ENCODE peak calls at places on chromosomes 1 and 21, in ten cellular contexts. One of them, this sample, is unnamed.

GRCh38 chr1:165144757-165145397 is 211.6 kb downstream of the LMX1A start:
- DNase-seq in tibial artery: peak
- DNase-seq in caudate nucleus: no peak
- DNase-seq in stomach: peak
- DNase-seq in PC-3: peak
- DNase-seq in H9: peak
- DNase-seq in CD4-positive, alpha-beta memory T cell: no peak
- DNase-seq in adrenal gland: peak
- DNase-seq in fibroblast of lung: peak
- DNase-seq in CD8-positive, alpha-beta T cell: no peak
- DNase-seq in this sample: no peak

GRCh38 chr1:24912359-24913273 is 17.5 kb downstream of the RUNX3 start:
- DNase-seq in tibial artery: no peak
- DNase-seq in caudate nucleus: no peak
- DNase-seq in stomach: no peak
- DNase-seq in PC-3: no peak
- DNase-seq in H9: no peak
- DNase-seq in CD4-positive, alpha-beta memory T cell: no peak
- DNase-seq in adrenal gland: no peak
- DNase-seq in fibroblast of lung: no peak
- DNase-seq in CD8-positive, alpha-beta T cell: no peak
- DNase-seq in this sample: no peak

GRCh38 chr21:45294509-45295291 is 7.0 kb upstream of the POFUT2 start:
- DNase-seq in tibial artery: peak
- DNase-seq in caudate nucleus: no peak
- DNase-seq in stomach: peak
- DNase-seq in PC-3: peak
- DNase-seq in H9: peak
- DNase-seq in CD4-positive, alpha-beta memory T cell: no peak
- DNase-seq in adrenal gland: peak
- DNase-seq in fibroblast of lung: peak
- DNase-seq in CD8-positive, alpha-beta T cell: no peak
- DNase-seq in this sample: peak

GRCh38 chr1:35888255-35888654 is 5.2 kb downstream of the AGO1 start:
- DNase-seq in tibial artery: no peak
- DNase-seq in caudate nucleus: no peak
- DNase-seq in stomach: no peak
- DNase-seq in PC-3: no peak
- DNase-seq in H9: no peak
- DNase-seq in CD4-positive, alpha-beta memory T cell: no peak
- DNase-seq in adrenal gland: no peak
- DNase-seq in fibroblast of lung: no peak
- DNase-seq in CD8-positive, alpha-beta T cell: no peak
- DNase-seq in this sample: no peak

GRCh38 chr1:115251340-115251748 is 86.7 kb downstream of the NGF start:
- DNase-seq in tibial artery: no peak
- DNase-seq in caudate nucleus: no peak
- DNase-seq in stomach: no peak
- DNase-seq in PC-3: no peak
- DNase-seq in H9: no peak
- DNase-seq in CD4-positive, alpha-beta memory T cell: no peak
- DNase-seq in adrenal gland: no peak
- DNase-seq in fibroblast of lung: peak
- DNase-seq in CD8-positive, alpha-beta T cell: no peak
- DNase-seq in this sample: no peak

GRCh38 chr1:207822602-207823451 is 71.0 kb downstream of the CD46 start:
- DNase-seq in tibial artery: peak
- DNase-seq in caudate nucleus: peak
- DNase-seq in stomach: peak
- DNase-seq in PC-3: peak
- DNase-seq in H9: peak
- DNase-seq in CD4-positive, alpha-beta memory T cell: peak
- DNase-seq in adrenal gland: peak
- DNase-seq in fibroblast of lung: no peak
- DNase-seq in CD8-positive, alpha-beta T cell: peak
- DNase-seq in this sample: peak

GRCh38 chr1:40676516-40676915 is 11.0 kb upstream of the RIMS3 start:
- DNase-seq in tibial artery: no peak
- DNase-seq in caudate nucleus: no peak
- DNase-seq in stomach: no peak
- DNase-seq in PC-3: no peak
- DNase-seq in H9: no peak
- DNase-seq in CD4-positive, alpha-beta memory T cell: no peak
- DNase-seq in adrenal gland: no peak
- DNase-seq in fibroblast of lung: no peak
- DNase-seq in CD8-positive, alpha-beta T cell: no peak
- DNase-seq in this sample: no peak

GRCh38 chr1:61921435-61921834 is 179.2 kb downstream of the PATJ start:
- DNase-seq in tibial artery: no peak
- DNase-seq in caudate nucleus: no peak
- DNase-seq in stomach: no peak
- DNase-seq in PC-3: peak
- DNase-seq in H9: no peak
- DNase-seq in CD4-positive, alpha-beta memory T cell: no peak
- DNase-seq in adrenal gland: no peak
- DNase-seq in fibroblast of lung: no peak
- DNase-seq in CD8-positive, alpha-beta T cell: no peak
- DNase-seq in this sample: no peak

GRCh38 chr1:109370712-109371270 is 26.9 kb downstream of the SORT1 start:
- DNase-seq in tibial artery: no peak
- DNase-seq in caudate nucleus: no peak
- DNase-seq in stomach: no peak
- DNase-seq in PC-3: peak
- DNase-seq in H9: no peak
- DNase-seq in CD4-positive, alpha-beta memory T cell: no peak
- DNase-seq in adrenal gland: no peak
- DNase-seq in fibroblast of lung: peak
- DNase-seq in CD8-positive, alpha-beta T cell: no peak
- DNase-seq in this sample: no peak

GRCh38 chr1:199218065-199218464 is 579.2 kb downstream of the PTPRC start:
- DNase-seq in tibial artery: no peak
- DNase-seq in caudate nucleus: no peak
- DNase-seq in stomach: no peak
- DNase-seq in PC-3: no peak
- DNase-seq in H9: peak
- DNase-seq in CD4-positive, alpha-beta memory T cell: no peak
- DNase-seq in adrenal gland: no peak
- DNase-seq in fibroblast of lung: no peak
- DNase-seq in CD8-positive, alpha-beta T cell: no peak
- DNase-seq in this sample: no peak

GRCh38 chr1:98661544-98662353 is at the start of gene SNX7:
- DNase-seq in tibial artery: peak
- DNase-seq in caudate nucleus: peak
- DNase-seq in stomach: peak
- DNase-seq in PC-3: peak
- DNase-seq in H9: peak
- DNase-seq in CD4-positive, alpha-beta memory T cell: peak
- DNase-seq in adrenal gland: peak
- DNase-seq in fibroblast of lung: peak
- DNase-seq in CD8-positive, alpha-beta T cell: no peak
- DNase-seq in this sample: peak

GRCh38 chr1:62735491-62736171 is 47.4 kb upstream of the DOCK7 start:
- DNase-seq in tibial artery: no peak
- DNase-seq in caudate nucleus: no peak
- DNase-seq in stomach: no peak
- DNase-seq in PC-3: peak
- DNase-seq in H9: no peak
- DNase-seq in CD4-positive, alpha-beta memory T cell: no peak
- DNase-seq in adrenal gland: no peak
- DNase-seq in fibroblast of lung: peak
- DNase-seq in CD8-positive, alpha-beta T cell: no peak
- DNase-seq in this sample: no peak

GRCh38 chr1:150362721-150363425 is 1.1 kb upstream of the RPRD2 start:
- DNase-seq in tibial artery: no peak
- DNase-seq in caudate nucleus: no peak
- DNase-seq in stomach: no peak
- DNase-seq in PC-3: no peak
- DNase-seq in H9: no peak
- DNase-seq in CD4-positive, alpha-beta memory T cell: no peak
- DNase-seq in adrenal gland: no peak
- DNase-seq in fibroblast of lung: no peak
- DNase-seq in CD8-positive, alpha-beta T cell: no peak
- DNase-seq in this sample: peak

GRCh38 chr1:33390550-33390949 is 40.3 kb downstream of the PHC2 start:
- DNase-seq in tibial artery: no peak
- DNase-seq in caudate nucleus: no peak
- DNase-seq in stomach: no peak
- DNase-seq in PC-3: no peak
- DNase-seq in H9: no peak
- DNase-seq in CD4-positive, alpha-beta memory T cell: no peak
- DNase-seq in adrenal gland: no peak
- DNase-seq in fibroblast of lung: peak
- DNase-seq in CD8-positive, alpha-beta T cell: no peak
- DNase-seq in this sample: no peak

GRCh38 chr21:41068411-41069304 is 99.3 kb upstream of the BACE2 start:
- DNase-seq in tibial artery: peak
- DNase-seq in caudate nucleus: peak
- DNase-seq in stomach: peak
- DNase-seq in PC-3: peak
- DNase-seq in H9: peak
- DNase-seq in CD4-positive, alpha-beta memory T cell: peak
- DNase-seq in adrenal gland: peak
- DNase-seq in fibroblast of lung: peak
- DNase-seq in CD8-positive, alpha-beta T cell: peak
- DNase-seq in this sample: peak

GRCh38 chr1:24958766-24959622 is 28.9 kb upstream of the RUNX3 start:
- DNase-seq in tibial artery: no peak
- DNase-seq in caudate nucleus: no peak
- DNase-seq in stomach: no peak
- DNase-seq in PC-3: no peak
- DNase-seq in H9: no peak
- DNase-seq in CD4-positive, alpha-beta memory T cell: no peak
- DNase-seq in adrenal gland: no peak
- DNase-seq in fibroblast of lung: no peak
- DNase-seq in CD8-positive, alpha-beta T cell: no peak
- DNase-seq in this sample: no peak

GRCh38 chr1:94803106-94803505 is 17.1 kb upstream of the SLC44A3 start:
- DNase-seq in tibial artery: no peak
- DNase-seq in caudate nucleus: no peak
- DNase-seq in stomach: no peak
- DNase-seq in PC-3: no peak
- DNase-seq in H9: no peak
- DNase-seq in CD4-positive, alpha-beta memory T cell: no peak
- DNase-seq in adrenal gland: no peak
- DNase-seq in fibroblast of lung: no peak
- DNase-seq in CD8-positive, alpha-beta T cell: no peak
- DNase-seq in this sample: no peak
- H3K27ac ChIP-seq in tibial artery: no peak
- H3K27ac ChIP-seq in caudate nucleus: peak
- H3K27ac ChIP-seq in stomach: peak
- H3K27ac ChIP-seq in PC-3: no peak
- H3K27ac ChIP-seq in H9: no peak
- H3K27ac ChIP-seq in CD4-positive, alpha-beta memory T cell: no peak
- H3K27ac ChIP-seq in adrenal gland: peak
- H3K27ac ChIP-seq in fibroblast of lung: no peak
- H3K27ac ChIP-seq in CD8-positive, alpha-beta T cell: no peak
- H3K27ac ChIP-seq in this sample: peak

GRCh38 chr1:9233241-9233941 is 1.2 kb upstream of the H6PD start:
- DNase-seq in tibial artery: peak
- DNase-seq in caudate nucleus: no peak
- DNase-seq in stomach: peak
- DNase-seq in PC-3: no peak
- DNase-seq in H9: peak
- DNase-seq in CD4-positive, alpha-beta memory T cell: no peak
- DNase-seq in adrenal gland: peak
- DNase-seq in fibroblast of lung: peak
- DNase-seq in CD8-positive, alpha-beta T cell: no peak
- DNase-seq in this sample: peak
- H3K27ac ChIP-seq in tibial artery: peak
- H3K27ac ChIP-seq in caudate nucleus: peak
- H3K27ac ChIP-seq in stomach: peak
- H3K27ac ChIP-seq in PC-3: no peak
- H3K27ac ChIP-seq in H9: no peak
- H3K27ac ChIP-seq in CD4-positive, alpha-beta memory T cell: no peak
- H3K27ac ChIP-seq in adrenal gland: peak
- H3K27ac ChIP-seq in fibroblast of lung: peak
- H3K27ac ChIP-seq in CD8-positive, alpha-beta T cell: no peak
- H3K27ac ChIP-seq in this sample: peak

DNA sequence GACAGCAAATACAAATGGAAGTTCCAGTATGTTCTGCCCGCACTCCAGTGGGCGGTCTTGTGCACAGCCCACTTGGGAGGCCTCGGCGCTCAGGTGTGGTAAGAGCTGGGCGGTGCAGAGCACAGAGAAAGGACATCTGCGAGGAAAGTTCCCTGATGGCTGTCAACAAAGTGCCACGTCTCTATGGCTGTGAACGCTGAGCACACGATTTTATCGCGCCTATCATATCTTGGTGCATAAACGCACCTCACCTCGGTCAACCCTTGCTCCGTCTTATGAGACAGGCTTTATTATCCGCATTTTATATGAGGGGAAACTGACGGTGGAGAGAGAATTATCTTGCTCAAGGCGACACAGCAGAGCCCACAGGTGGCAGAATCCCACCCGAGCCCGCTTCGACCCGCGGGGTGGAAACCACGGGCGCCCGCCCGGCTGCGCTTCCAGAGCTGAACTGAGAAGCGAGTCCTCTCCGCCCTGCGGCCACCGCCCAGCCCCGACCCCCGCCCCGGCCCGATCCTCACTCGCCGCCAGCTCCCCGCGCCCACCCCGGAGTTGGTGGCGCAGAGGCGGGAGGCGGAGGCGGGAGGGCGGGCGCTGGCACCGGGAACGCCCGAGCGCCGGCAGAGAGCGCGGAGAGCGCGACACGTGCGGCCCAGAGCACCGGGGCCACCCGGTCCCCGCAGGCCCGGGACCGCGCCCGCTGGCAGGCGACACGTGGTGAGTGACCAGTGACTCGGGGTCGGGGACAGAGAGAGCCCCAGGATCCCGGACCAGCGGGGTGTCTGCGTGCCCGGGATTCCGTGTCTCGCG is at the start of gene IL12RB2:
- DNase-seq in tibial artery: no peak
- DNase-seq in caudate nucleus: no peak
- DNase-seq in stomach: peak
- DNase-seq in PC-3: no peak
- DNase-seq in H9: peak
- DNase-seq in CD4-positive, alpha-beta memory T cell: peak
- DNase-seq in adrenal gland: peak
- DNase-seq in fibroblast of lung: no peak
- DNase-seq in CD8-positive, alpha-beta T cell: no peak
- DNase-seq in this sample: no peak
- H3K27ac ChIP-seq in tibial artery: no peak
- H3K27ac ChIP-seq in caudate nucleus: no peak
- H3K27ac ChIP-seq in stomach: peak
- H3K27ac ChIP-seq in PC-3: no peak
- H3K27ac ChIP-seq in H9: no peak
- H3K27ac ChIP-seq in CD4-positive, alpha-beta memory T cell: peak
- H3K27ac ChIP-seq in adrenal gland: no peak
- H3K27ac ChIP-seq in fibroblast of lung: no peak
- H3K27ac ChIP-seq in CD8-positive, alpha-beta T cell: no peak
- H3K27ac ChIP-seq in this sample: no peak

DNA sequence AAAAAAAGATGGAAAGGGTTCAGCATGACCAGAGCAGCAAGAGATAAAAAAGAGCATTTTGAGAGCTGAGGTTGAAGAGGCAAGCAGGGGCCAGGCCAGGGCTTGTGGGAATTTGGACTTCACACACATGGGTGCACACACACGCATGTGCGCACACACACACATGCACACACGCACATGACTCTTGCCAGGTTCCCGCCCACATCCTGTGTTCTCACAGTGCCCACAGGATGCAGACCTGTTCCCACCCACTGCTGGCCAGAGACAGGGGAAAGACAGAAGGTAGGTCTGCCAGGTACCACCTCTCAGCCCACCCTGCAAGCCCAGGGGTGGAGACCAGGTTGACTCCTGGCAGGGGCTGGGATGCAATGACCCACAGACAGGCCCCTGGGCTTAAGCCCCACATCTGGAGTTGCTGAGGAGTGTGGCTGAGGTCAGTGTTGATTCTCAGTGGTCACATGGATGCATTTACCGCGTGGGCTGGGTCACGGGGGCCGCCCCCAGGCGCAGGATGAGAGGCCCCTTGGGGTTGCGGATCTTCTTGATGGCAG is 4.4 kb downstream of the COL16A1 start:
- DNase-seq in tibial artery: no peak
- DNase-seq in caudate nucleus: no peak
- DNase-seq in stomach: no peak
- DNase-seq in PC-3: no peak
- DNase-seq in H9: no peak
- DNase-seq in CD4-positive, alpha-beta memory T cell: peak
- DNase-seq in adrenal gland: no peak
- DNase-seq in fibroblast of lung: no peak
- DNase-seq in CD8-positive, alpha-beta T cell: no peak
- DNase-seq in this sample: no peak
- H3K27ac ChIP-seq in tibial artery: peak
- H3K27ac ChIP-seq in caudate nucleus: peak
- H3K27ac ChIP-seq in stomach: peak
- H3K27ac ChIP-seq in PC-3: no peak
- H3K27ac ChIP-seq in H9: no peak
- H3K27ac ChIP-seq in CD4-positive, alpha-beta memory T cell: no peak
- H3K27ac ChIP-seq in adrenal gland: no peak
- H3K27ac ChIP-seq in fibroblast of lung: no peak
- H3K27ac ChIP-seq in CD8-positive, alpha-beta T cell: no peak
- H3K27ac ChIP-seq in this sample: peak